ENCODE peak calls at places on chromosomes 16 and 17, in nine cellular contexts. F is stimulated activated CD4-positive, alpha-beta T cell treated with anti-CD3 and anti-CD28 coated beads, Interleukin-4, amount 100 ng/mL, for 48 hours; W is AG09319; N is activated naive CD8-positive, alpha-beta T cell treated with anti-CD3 and anti-CD28 coated beads for 36 hours; I is NCI-H748 treated with DMSO at 0.1 percent for 48 hours; Z is stimulated activated CD8-positive, alpha-beta memory T cell treated with anti-CD3 and anti-CD28 coated beads, Interleukin-4, amount 100 ng/mL, for 48 hours; J is iPS-NIHi11; A is fibroblast of lung; C is NCI-H1105. R is an unnamed sample.
A peak's percentile ranks its signal among the peaks of the same experiment; 100 is the strongest.

GRCh38 chr16:80580109-80580832 is 39.5 kb downstream of the DYNLRB2 start:
- DNase-seq in F (peak; percentile 44), W (no peak), N (peak; percentile 73), I (no peak), Z (peak; percentile 76), J (no peak), A (no peak), C (no peak), R (no peak)

GRCh38 chr17:76381633-76382304 is 2.6 kb upstream of the SPHK1 start:
- DNase-seq in F (no peak), W (no peak), N (no peak), I (no peak), Z (no peak), J (no peak), A (no peak), C (no peak), R (no peak)

GRCh38 chr17:74454197-74455024 is 12.0 kb upstream of the CD300A start:
- DNase-seq in F (no peak), W (no peak), N (peak; percentile 84), I (peak; percentile 57), Z (peak; percentile 86), J (no peak), A (peak; percentile 64), C (no peak), R (peak; percentile 95)

GRCh38 chr17:51588063-51588462 is 327.7 kb downstream of the UTP18 start:
- DNase-seq in F (no peak), W (no peak), N (no peak), I (no peak), Z (no peak), J (no peak), A (no peak), C (no peak), R (no peak)

GRCh38 chr17:40502716-40503115 is 1.3 kb upstream of the TNS4 start:
- DNase-seq in F (no peak), W (no peak), N (no peak), I (no peak), Z (no peak), J (no peak), A (no peak), C (no peak), R (no peak)

GRCh38 chr16:67389911-67390815 is 3.1 kb downstream of the TPPP3 start:
- DNase-seq in F (no peak), W (no peak), N (no peak), I (no peak), Z (no peak), J (no peak), A (no peak), C (no peak), R (peak; percentile 31)

GRCh38 chr17:51948128-51948527 is 210.4 kb downstream of the CA10 start:
- DNase-seq in F (no peak), W (no peak), N (no peak), I (peak; percentile 7), Z (no peak), J (no peak), A (no peak), C (no peak), R (no peak)

GRCh38 chr16:73265124-73265838 is 217.4 kb upstream of the ZFHX3 start:
- DNase-seq in F (no peak), W (no peak), N (no peak), I (no peak), Z (no peak), J (peak; percentile 48), A (no peak), C (no peak), R (no peak)

GRCh38 chr16:70324998-70325765 is 21.5 kb upstream of the DDX19A start:
- DNase-seq in F (no peak), W (no peak), N (no peak), I (no peak), Z (no peak), J (no peak), A (no peak), C (no peak), R (no peak)

GRCh38 chr16:27323781-27324561 is 10.2 kb downstream of the IL4R start:
- DNase-seq in F (no peak), W (no peak), N (no peak), I (no peak), Z (no peak), J (no peak), A (no peak), C (no peak), R (no peak)

GRCh38 chr16:69930117-69930776 is 20.9 kb upstream of the CLEC18A start:
- DNase-seq in F (peak; percentile 19), W (no peak), N (peak; percentile 28), I (no peak), Z (peak; percentile 60), J (peak; percentile 89), A (peak; percentile 67), C (peak; percentile 3), R (peak; percentile 84)

GRCh38 chr16:25260416-25260815 is 2.8 kb upstream of the ZKSCAN2 start:
- DNase-seq in F (no peak), W (no peak), N (no peak), I (no peak), Z (no peak), J (no peak), A (no peak), C (no peak), R (no peak)

R was measured in ascending aorta.